ENCODE peak calls at places on chromosomes 13 and 19, in eight cellular contexts. I, E, Q, J, X, D, W and P are unnamed samples.

GRCh38 chr19:19433666-19434213 is 28.3 kb downstream of the GATAD2A start:
- DNase-seq in I (no peak), X (no peak), W (no peak), J (no peak), E (no peak), Q (no peak), D (no peak), P (no peak)

GRCh38 chr13:36526897-36527296 is 94.6 kb downstream of the CCNA1 start:
- DNase-seq in D (no peak), Q (no peak), E (no peak), I (no peak), W (no peak), X (no peak), J (no peak), P (no peak)

GRCh38 chr13:97302611-97303010 is 80.5 kb downstream of the MBNL2 start:
- DNase-seq in J (no peak), E (no peak), Q (no peak), I (no peak), W (no peak), D (no peak), X (no peak), P (no peak)

GRCh38 chr13:111251646-111252448 is 68.6 kb upstream of the TEX29 start:
- DNase-seq in Q (no peak), W (no peak), I (no peak), J (no peak), X (no peak), D (no peak), E (no peak), P (no peak)

GRCh38 chr13:21176982-21177284 is 475 bp downstream of the MRPL57 start:
- DNase-seq in I (no peak), Q (no peak), X (no peak), J (no peak), W (no peak), E (no peak), D (peak), P (no peak)

GRCh38 chr13:112854321-112854720 is 114.7 kb upstream of the MCF2L start:
- DNase-seq in W (no peak), J (no peak), I (no peak), Q (no peak), E (no peak), X (no peak), D (no peak), P (no peak)

GRCh38 chr13:22082030-22082429 is 411.2 kb downstream of the FGF9 start:
- DNase-seq in I (no peak), X (no peak), Q (no peak), J (no peak), D (no peak), E (no peak), W (no peak), P (no peak)

GRCh38 chr19:5292843-5293606 is 47.6 kb downstream of the PTPRS start:
- DNase-seq in J (peak), D (peak), Q (peak), X (peak), I (peak), W (peak), E (no peak), P (peak)

GRCh38 chr13:114078501-114079451 is 53.6 kb downstream of the RASA3 start:
- DNase-seq in Q (peak), D (no peak), I (peak), E (peak), W (peak), J (no peak), X (peak), P (peak)

GRCh38 chr13:52809310-52809769 is 39.1 kb downstream of the PCDH8 start:
- DNase-seq in W (peak), E (peak), X (no peak), Q (peak), D (no peak), J (peak), I (peak), P (peak)

GRCh38 chr13:80339841-80340642 is 884 bp downstream of the SPRY2 start:
- DNase-seq in E (peak), W (peak), J (peak), X (peak), Q (peak), D (no peak), I (no peak), P (no peak)

GRCh38 chr19:679418-680286 is 3.5 kb downstream of the FSTL3 start:
- DNase-seq in I (no peak), W (no peak), X (peak), J (peak), Q (peak), E (peak), D (no peak), P (peak)

GRCh38 chr13:23159205-23159586 is 21.6 kb upstream of the SGCG start:
- DNase-seq in Q (peak), E (no peak), D (no peak), W (peak), I (no peak), J (peak), X (no peak), P (no peak)

GRCh38 chr19:4971816-4972495 is 3.0 kb downstream of the KDM4B start:
- DNase-seq in D (no peak), X (no peak), J (no peak), W (no peak), I (no peak), Q (no peak), E (peak), P (no peak)

GRCh38 chr19:19105365-19106060 is 32.8 kb downstream of the TMEM161A start:
- DNase-seq in D (no peak), I (peak), W (no peak), X (no peak), E (no peak), J (no peak), Q (no peak), P (no peak)

GRCh38 chr13:97388385-97388784 is 45.6 kb upstream of the RAP2A start:
- DNase-seq in Q (no peak), E (no peak), J (no peak), D (no peak), X (no peak), I (no peak), W (no peak), P (no peak)

GRCh38 chr13:66519259-66519658 is 710.9 kb downstream of the PCDH9 start:
- DNase-seq in J (no peak), X (no peak), D (no peak), Q (no peak), W (no peak), I (no peak), E (no peak), P (no peak)

GRCh38 chr13:24929196-24929595 is 165.2 kb downstream of the RNF17 start:
- DNase-seq in I (no peak), X (no peak), Q (no peak), J (no peak), E (no peak), D (no peak), W (no peak), P (no peak)

GRCh38 chr19:49110567-49110966 is 3.6 kb upstream of the LIN7B start:
- DNase-seq in Q (peak), W (peak), J (no peak), E (no peak), I (no peak), X (no peak), D (no peak), P (no peak)